ENCODE peak calls at places on chromosomes 4 and X, in five cellular contexts. O is A549, E is adrenal gland, J is spleen, G is esophagus muscularis mucosa. D is an unnamed sample.

GRCh38 chr4:170687751-170688150 is 598.0 kb upstream of the AADAT start:
- DNase-seq in O (no peak), E (no peak), J (no peak), G (no peak), D (no peak)

GRCh38 chr4:124596811-124597210 is 115.7 kb downstream of the ANKRD50 start:
- DNase-seq in O (no peak), E (no peak), J (no peak), G (no peak), D (no peak)

GRCh38 chrX:13808293-13808692 is 8.6 kb downstream of the GPM6B start:
- DNase-seq in O (no peak), E (no peak), J (no peak), G (no peak), D (no peak)

GRCh38 chr4:6395466-6396228 is 76.8 kb downstream of the PPP2R2C start:
- DNase-seq in O (no peak), E (no peak), J (no peak), G (no peak), D (no peak)

GRCh38 chrX:336227-336626 is 17.6 kb upstream of the GTPBP6 start:
- DNase-seq in O (no peak), E (no peak), J (peak; percentile 51), G (no peak), D (no peak)

GRCh38 chr4:72467633-72468032 is 101.4 kb downstream of the ADAMTS3 start:
- DNase-seq in O (no peak), E (no peak), J (no peak), G (no peak), D (no peak)

GRCh38 chr4:107870236-107870635 is 45.5 kb downstream of the SGMS2 start:
- DNase-seq in O (no peak), E (no peak), J (no peak), G (no peak), D (no peak)

GRCh38 chrX:120457766-120458180 is 11.3 kb downstream of the LAMP2 start:
- DNase-seq in O (no peak), E (no peak), J (no peak), G (no peak), D (peak; percentile 13)

GRCh38 chr4:19614171-19614570 is 637.5 kb upstream of the SLIT2 start:
- DNase-seq in O (no peak), E (no peak), J (no peak), G (no peak), D (no peak)

GRCh38 chrX:15465896-15466651 is 27.1 kb downstream of the PIR start:
- DNase-seq in O (no peak), E (no peak), J (no peak), G (no peak), D (no peak)

GRCh38 chr4:41934813-41935651 is at the start of gene TMEM33:
- DNase-seq in O (peak; percentile 89), E (peak; percentile 89), J (peak; percentile 93), G (peak; percentile 95), D (peak; percentile 44)
- TF ChIP-seq POLR2A in O (peak; percentile 70), E (peak; percentile 56), J (peak; percentile 33), G (peak; percentile 65), D (peak; percentile 45)

DNA sequence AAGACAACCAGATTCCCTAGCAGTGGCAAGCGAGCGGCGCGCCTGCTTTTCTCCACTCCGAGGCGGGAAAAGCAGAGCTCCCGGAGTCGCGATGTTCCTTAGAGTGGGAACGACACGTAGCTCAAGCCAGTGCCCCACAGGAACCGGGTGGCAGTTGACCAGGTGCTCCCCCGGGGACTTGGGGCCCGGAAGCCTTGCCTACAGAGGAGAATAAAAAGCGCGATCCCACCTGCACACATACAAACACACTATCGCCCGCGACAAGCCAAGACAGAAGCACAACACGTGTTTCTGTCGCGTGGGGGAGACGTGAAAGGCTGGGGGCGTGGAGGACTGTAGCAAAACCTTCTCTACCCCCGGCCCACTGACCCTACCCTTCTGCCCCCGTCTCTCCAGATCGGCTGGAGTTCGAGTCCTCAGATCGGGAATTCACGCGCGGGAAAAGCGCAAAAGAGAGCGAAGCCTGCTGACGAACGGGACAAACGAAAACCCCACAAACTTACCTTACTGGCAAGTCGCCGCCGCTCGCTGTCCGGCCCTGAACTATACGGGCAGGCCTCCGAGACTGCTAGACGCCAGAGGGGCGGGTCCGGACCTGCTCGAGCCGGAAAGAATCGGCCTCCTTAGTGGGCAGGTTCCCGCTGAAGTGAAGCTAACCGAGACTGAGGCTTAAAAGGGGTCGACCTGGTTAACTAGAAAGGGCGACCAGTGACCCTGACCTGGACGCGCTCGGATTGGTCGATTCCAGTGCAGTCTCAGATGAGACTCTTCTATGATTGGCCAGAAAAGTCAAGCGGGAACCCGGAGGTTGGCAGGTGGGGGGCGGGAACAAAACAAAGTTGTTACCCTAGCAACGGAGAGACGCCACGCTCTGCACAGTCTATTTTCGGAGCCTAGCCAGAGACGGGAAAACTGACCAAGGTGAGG is at the start of the genes DNAAF6 and NUP62CL:
- DNase-seq in O (peak; percentile 89), E (peak; percentile 83), J (peak; percentile 85), G (no peak), D (peak; percentile 11)
- TF ChIP-seq POLR2A in O (peak; percentile 28), E (no peak), J (no peak), G (no peak), D (no peak)

GRCh38 chr4:3074078-3074845 is at the start of the genes HTT and HTT-AS:
- DNase-seq in O (peak; percentile 88), E (peak; percentile 98), J (peak; percentile 99), G (peak; percentile 99), D (peak; percentile 80)
- TF ChIP-seq POLR2A in O (peak; percentile 63), E (peak; percentile 51), J (no peak), G (peak; percentile 56), D (peak; percentile 66)

GRCh38 chr4:156970501-156971167 is 965 bp downstream of the PDGFC start:
- DNase-seq in O (peak; percentile 53), E (peak; percentile 75), J (peak; percentile 84), G (peak; percentile 93), D (no peak)
- TF ChIP-seq POLR2A in O (no peak), E (peak; percentile 2), J (no peak), G (no peak), D (no peak)

DNA sequence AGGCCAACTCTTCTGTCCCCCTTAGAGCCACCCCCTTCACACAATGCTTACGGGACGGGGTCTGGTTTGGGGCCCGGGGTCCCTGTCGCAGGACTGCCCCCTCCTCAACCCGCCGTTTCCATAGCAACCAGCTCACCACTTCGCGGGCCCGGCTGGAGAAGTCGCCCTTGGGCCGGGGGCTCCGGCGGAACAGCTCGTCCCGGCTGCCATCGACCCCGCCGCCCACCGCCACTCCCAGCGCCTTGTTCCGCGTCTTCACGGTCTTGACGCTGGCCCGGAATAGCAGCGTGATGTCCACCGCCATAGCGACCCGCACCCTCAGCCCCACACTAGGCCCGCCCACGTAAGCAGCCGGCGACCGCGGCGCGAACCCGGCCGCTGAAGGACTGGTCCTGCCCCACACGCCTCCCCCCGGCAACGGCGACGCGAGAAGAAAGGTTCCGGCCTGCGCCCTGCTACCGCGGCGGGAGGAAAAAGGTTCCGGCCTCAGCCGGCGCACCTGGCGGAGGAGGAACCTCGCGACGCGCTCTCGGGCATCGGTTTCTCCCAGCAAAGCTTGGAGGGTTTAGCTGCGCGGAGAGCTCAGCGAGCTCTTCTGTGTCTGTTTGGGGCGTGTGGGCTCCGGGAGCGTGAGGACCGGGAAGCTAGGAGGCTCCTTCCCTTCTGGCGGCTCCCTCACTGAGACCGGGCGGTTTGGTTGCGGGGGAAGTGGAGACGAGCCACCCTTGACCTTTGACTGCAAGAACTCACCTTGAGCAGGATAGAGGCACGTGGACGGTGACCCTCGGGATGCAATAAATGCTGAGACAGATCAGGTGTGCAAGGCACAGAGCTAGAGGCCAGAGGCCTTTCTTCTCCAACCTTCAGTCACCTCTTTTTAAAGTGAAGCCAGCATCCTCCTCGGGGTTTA is at the start of gene STX18:
- DNase-seq in O (peak; percentile 88), E (peak; percentile 87), J (peak; percentile 97), G (peak; percentile 95), D (peak; percentile 47)
- TF ChIP-seq POLR2A in O (peak; percentile 65), E (peak; percentile 81), J (peak; percentile 62), G (peak; percentile 31), D (peak; percentile 81)

GRCh38 chr4:16158504-16158852 is 67.8 kb downstream of the TAPT1 start:
- DNase-seq in O (no peak), E (no peak), J (no peak), G (no peak), D (no peak)
- TF ChIP-seq POLR2A in O (no peak), E (no peak), J (no peak), G (no peak), D (no peak)

DNA sequence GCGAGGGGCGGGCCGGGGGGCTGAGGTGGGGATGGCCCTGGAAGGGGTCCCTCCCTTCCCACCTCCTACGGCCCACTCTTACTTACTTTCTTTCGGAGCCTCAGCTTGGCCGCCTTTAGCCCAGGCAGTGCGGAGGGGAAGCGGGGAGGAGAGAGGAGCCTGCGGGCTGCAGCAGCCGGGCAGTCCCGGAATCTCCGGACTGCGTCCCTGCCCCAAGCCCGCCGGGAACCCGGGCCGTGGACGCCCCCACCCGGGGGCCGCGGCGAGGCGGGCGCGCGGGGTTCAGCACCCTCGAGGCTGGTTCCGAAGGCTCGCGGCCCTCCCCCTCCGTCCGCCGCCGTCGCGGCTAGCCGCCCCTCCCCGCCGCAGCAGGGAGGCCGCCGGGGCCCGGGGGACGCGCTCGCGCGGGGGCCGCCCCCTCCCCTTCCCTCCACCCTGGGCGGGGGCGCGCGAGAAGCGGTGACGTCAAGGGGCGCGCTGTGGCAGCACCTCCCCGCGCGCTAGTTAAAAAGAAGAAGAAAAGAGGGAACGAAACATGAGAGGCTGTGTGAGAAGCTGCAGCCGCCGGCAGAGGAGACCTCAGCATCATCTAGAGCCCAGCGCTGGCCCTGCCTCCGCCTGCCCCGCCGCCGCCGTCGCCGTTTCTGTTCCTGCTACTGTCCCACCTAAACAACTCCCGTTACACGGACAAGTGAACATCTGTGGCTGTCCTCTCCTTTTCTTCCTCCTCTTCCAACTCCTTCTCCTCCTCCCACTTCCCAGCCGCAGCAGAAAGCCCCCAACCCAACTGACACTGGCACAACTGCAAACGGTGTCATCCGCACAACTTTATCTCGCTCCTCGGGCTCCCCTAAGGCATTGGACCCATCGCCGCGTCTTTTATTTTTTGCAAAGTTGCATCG is at the start of gene HHIP:
- DNase-seq in O (peak; percentile 14), E (no peak), J (no peak), G (no peak), D (no peak)
- TF ChIP-seq POLR2A in O (no peak), E (no peak), J (no peak), G (no peak), D (peak; percentile 26)

DNA sequence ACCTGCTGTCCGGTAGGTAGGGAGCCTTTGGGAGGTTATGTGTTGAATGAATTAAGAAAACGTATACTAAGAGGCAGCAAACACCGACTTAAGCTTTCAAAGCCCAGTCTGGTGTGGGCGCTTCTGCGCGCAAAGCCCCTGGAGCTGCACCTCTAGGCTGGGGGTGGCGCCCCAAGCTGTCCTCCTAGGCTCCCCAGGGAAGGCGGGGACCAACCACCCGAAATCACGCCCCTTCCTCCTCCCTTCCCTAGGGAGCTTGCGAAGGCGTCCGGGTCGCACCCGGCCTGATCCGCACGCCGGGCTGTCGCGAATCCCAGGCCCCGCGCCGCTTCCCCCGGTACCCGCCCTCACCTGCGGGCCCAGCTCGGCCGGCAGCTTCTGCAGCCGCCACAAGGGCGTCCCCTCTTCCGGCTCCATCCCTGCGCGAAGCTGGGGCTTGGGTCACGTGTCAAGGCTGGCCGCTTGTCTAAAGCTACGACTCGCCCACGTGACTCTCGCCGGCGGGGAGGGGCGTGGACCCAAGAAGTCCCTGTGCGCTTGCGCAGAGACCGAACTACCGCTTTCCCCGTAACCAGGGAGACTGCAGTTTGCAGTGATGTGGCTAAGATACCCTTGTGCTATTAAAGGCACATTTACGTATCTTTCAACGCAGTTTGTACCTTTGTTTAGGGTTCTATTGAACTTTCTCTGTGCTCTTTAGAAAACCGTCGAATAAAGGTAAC is at the start of gene COMMD8:
- DNase-seq in O (peak; percentile 92), E (peak; percentile 98), J (peak; percentile 100), G (peak; percentile 99), D (peak; percentile 57)
- TF ChIP-seq POLR2A in O (peak; percentile 71), E (peak; percentile 55), J (no peak), G (no peak), D (peak; percentile 83)